ENCODE peak calls at places on chromosomes 1 and 21, in seven cellular contexts. M is IMR-90, J is stomach, H is HEK293T, E is 8988T, L is NCI-H748 treated with DMSO at 0.1 percent for 48 hours, X is H9. G is an unnamed sample.
A peak's percentile ranks its signal among the peaks of the same experiment; 100 is the strongest.

GRCh38 chr1:219460561-219461511 is 152.1 kb downstream of the ZC3H11B start:
- DNase-seq in M (peak; percentile 63), J (no peak), H (no peak), E (no peak), L (no peak), X (no peak), G (no peak)

GRCh38 chr21:42234026-42234425 is 15.1 kb downstream of the ABCG1 start:
- DNase-seq in M (no peak), J (no peak), H (no peak), E (no peak), L (no peak), X (no peak), G (no peak)

GRCh38 chr21:45328198-45329087 is 40.7 kb upstream of the POFUT2 start:
- DNase-seq in M (no peak), J (no peak), H (no peak), E (no peak), L (no peak), X (no peak), G (peak; percentile 12)

GRCh38 chr1:167543566-167543965 is 10.0 kb downstream of the CREG1 start:
- DNase-seq in M (no peak), J (no peak), H (no peak), E (no peak), L (no peak), X (no peak), G (no peak)

GRCh38 chr1:89276690-89277089 is 4.0 kb upstream of the GBP5 start:
- DNase-seq in M (no peak), J (no peak), H (no peak), E (no peak), L (no peak), X (no peak), G (peak; percentile 12)

GRCh38 chr1:198253259-198253658 is 96.5 kb downstream of the NEK7 start:
- DNase-seq in M (no peak), J (no peak), H (no peak), E (no peak), L (no peak), X (no peak), G (no peak)

GRCh38 chr1:47805826-47806450 is 191.2 kb downstream of the TRABD2B start:
- DNase-seq in M (no peak), J (no peak), H (no peak), E (no peak), L (peak; percentile 66), X (no peak), G (no peak)

GRCh38 chr1:230424440-230425251 is 1.5 kb downstream of the PGBD5 start:
- DNase-seq in M (no peak), J (no peak), H (no peak), E (no peak), L (peak; percentile 6), X (peak; percentile 48), G (no peak)

GRCh38 chr1:206002160-206002559 is 1.0 kb downstream of the RAB7B start:
- DNase-seq in M (no peak), J (no peak), H (no peak), E (no peak), L (no peak), X (no peak), G (no peak)

GRCh38 chr1:112982853-112983539 is 27.0 kb upstream of the SLC16A1 start:
- DNase-seq in M (no peak), J (no peak), H (no peak), E (no peak), L (no peak), X (no peak), G (no peak)

GRCh38 chr1:23163395-23163794 is 5.3 kb downstream of the LUZP1 start:
- DNase-seq in M (no peak), J (no peak), H (no peak), E (no peak), L (no peak), X (no peak), G (no peak)

GRCh38 chr1:84571150-84571535 is 3.1 kb downstream of the CTBS start:
- DNase-seq in M (peak; percentile 51), J (no peak), H (no peak), E (no peak), L (no peak), X (no peak), G (no peak)

GRCh38 chr1:182599339-182599738 is 4.8 kb downstream of the RGS16 start:
- DNase-seq in M (no peak), J (no peak), H (no peak), E (no peak), L (no peak), X (peak; percentile 73), G (peak; percentile 31)

GRCh38 chr1:143691400-143691891 is 280.3 kb downstream of the FAM72C start:
- DNase-seq in M (peak; percentile 39), J (no peak), H (no peak), E (no peak), L (no peak), X (no peak), G (peak; percentile 1)

GRCh38 chr1:164155337-164155850 is 403.6 kb upstream of the PBX1 start:
- DNase-seq in M (no peak), J (no peak), H (no peak), E (no peak), L (no peak), X (no peak), G (no peak)

GRCh38 chr21:36929622-36930021 is 36.8 kb downstream of the HLCS start:
- DNase-seq in M (peak; percentile 49), J (peak; percentile 55), H (no peak), E (no peak), L (no peak), X (no peak), G (peak; percentile 22)

G was measured in ACHN.